ENCODE peak calls at places on chromosome 11, in eight cellular contexts. F, X, I, U, M, N, L and K are unnamed samples. For H3K4me1, the result is how much of the 10 kb centered on the place peaks cover.

GRCh38 chr11:123856444-123856843 is 29.0 kb downstream of the TMEM225 start:
- DNase-seq in F (no peak), X (no peak), I (no peak), U (peak), M (no peak), N (no peak), L (no peak), K (no peak)

GRCh38 chr11:47523491-47524199 is 29.3 kb downstream of the CELF1 start:
- DNase-seq in F (no peak), X (peak), I (no peak), U (peak), M (peak), N (peak), L (no peak), K (no peak)

GRCh38 chr11:109236188-109236587 is 185.8 kb upstream of the C11orf87 start:
- DNase-seq in F (no peak), X (no peak), I (no peak), U (no peak), M (no peak), N (no peak), L (no peak), K (no peak)

GRCh38 chr11:70535191-70535971 is 137.1 kb downstream of the CTTN start:
- DNase-seq in F (no peak), X (no peak), I (peak), U (no peak), M (no peak), N (no peak), L (no peak), K (no peak)

GRCh38 chr11:14124886-14125285 is 162.4 kb downstream of the SPON1 start:
- DNase-seq in F (no peak), X (no peak), I (no peak), U (peak), M (no peak), N (no peak), L (no peak), K (no peak)

GRCh38 chr11:59787816-59788215 is 22.8 kb downstream of the MRPL16 start:
- DNase-seq in F (no peak), X (no peak), I (no peak), U (peak), M (no peak), N (no peak), L (no peak), K (no peak)

GRCh38 chr11:131656839-131657211 is 286.4 kb downstream of the NTM start:
- DNase-seq in F (no peak), X (no peak), I (no peak), U (no peak), M (no peak), N (no peak), L (no peak), K (no peak)

GRCh38 chr11:70073188-70073817 is 4.8 kb upstream of the ANO1 start:
- DNase-seq in F (no peak), X (no peak), I (no peak), U (no peak), M (no peak), N (no peak), L (no peak), K (no peak)

GRCh38 chr11:76588455-76589325 is 81.9 kb downstream of the LRRC32 start:
- DNase-seq in F (no peak), X (no peak), I (peak), U (peak), M (no peak), N (peak), L (no peak), K (no peak)

GRCh38 chr11:68342459-68343158 is 30.2 kb downstream of the LRP5 start:
- DNase-seq in F (peak), X (no peak), I (no peak), U (peak), M (no peak), N (no peak), L (no peak), K (no peak)

GRCh38 chr11:393219-394033 is 583 bp upstream of the PKP3 start:
- DNase-seq in F (peak), X (no peak), I (no peak), U (peak), M (peak), N (no peak), L (no peak), K (no peak)

DNA sequence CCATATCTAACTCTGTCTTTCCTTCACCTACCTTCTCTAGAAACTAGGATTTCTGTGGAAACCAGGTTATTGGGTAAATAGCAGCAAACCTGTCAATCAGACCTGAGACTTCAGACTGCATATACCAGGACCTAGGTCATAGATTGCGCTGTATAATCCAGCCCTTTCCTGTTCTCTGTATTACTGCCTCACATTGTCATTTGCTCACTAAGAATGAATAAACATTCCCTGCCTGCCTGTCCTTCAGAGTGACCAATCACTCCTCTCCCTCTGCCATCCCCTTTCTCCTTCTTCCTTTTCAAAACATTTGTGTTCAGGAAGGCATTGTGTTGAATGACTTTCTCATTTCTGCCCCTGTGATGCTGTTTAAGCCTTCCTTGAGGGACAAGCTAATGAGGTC is 14.1 kb upstream of the FZD4 start:
- DNase-seq in F (no peak), X (no peak), I (no peak), U (no peak), M (no peak), N (no peak), L (no peak), K (no peak)
- H3K4me1 ChIP-seq in F (under half), X (under half), I (under half), U (under half), M (under half), N (under half), L (under half), K (under half)

DNA sequence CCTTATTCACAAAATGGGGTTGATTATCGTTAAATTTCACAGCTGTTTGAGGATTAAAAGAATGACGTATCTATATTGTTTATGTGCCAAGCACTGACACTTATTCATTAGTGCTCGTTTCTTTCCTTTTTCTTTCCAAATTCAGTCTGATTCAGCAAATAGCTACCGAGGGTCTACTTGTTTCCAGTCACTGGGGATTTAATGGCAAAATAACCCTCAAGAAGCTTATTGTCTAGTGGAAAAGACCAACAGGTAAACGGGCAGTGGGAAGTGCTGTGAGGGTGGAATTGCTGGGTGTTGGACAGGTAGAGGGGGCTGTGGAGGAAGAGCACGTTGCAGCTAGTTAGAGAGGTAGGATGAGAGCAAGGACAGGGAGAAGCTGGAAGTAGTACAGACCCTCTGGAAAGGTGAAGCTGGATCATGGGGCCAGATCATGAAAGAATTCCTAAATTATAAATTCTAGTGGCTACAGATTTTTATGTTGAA is 48.3 kb upstream of the BIRC3 start:
- DNase-seq in F (no peak), X (no peak), I (no peak), U (no peak), M (no peak), N (no peak), L (no peak), K (no peak)
- H3K4me3 ChIP-seq in F (peak), X (peak), I (peak), U (peak), M (peak), N (peak), L (peak), K (peak)

GRCh38 chr11:2767071-2767470 is 67.3 kb upstream of the KCNQ1OT1 start:
- DNase-seq in F (no peak), X (no peak), I (no peak), U (no peak), M (no peak), N (no peak), L (no peak), K (no peak)

GRCh38 chr11:2769779-2770555 is 70.2 kb upstream of the KCNQ1OT1 start:
- DNase-seq in F (no peak), X (no peak), I (peak), U (no peak), M (no peak), N (no peak), L (peak), K (no peak)

GRCh38 chr11:2769409-2769778 is 69.6 kb upstream of the KCNQ1OT1 start:
- DNase-seq in F (no peak), X (no peak), I (no peak), U (no peak), M (no peak), N (no peak), L (no peak), K (no peak)

GRCh38 chr11:2767751-2768150 is 68.0 kb upstream of the KCNQ1OT1 start:
- DNase-seq in F (no peak), X (no peak), I (peak), U (no peak), M (no peak), N (no peak), L (no peak), K (no peak)

DNA sequence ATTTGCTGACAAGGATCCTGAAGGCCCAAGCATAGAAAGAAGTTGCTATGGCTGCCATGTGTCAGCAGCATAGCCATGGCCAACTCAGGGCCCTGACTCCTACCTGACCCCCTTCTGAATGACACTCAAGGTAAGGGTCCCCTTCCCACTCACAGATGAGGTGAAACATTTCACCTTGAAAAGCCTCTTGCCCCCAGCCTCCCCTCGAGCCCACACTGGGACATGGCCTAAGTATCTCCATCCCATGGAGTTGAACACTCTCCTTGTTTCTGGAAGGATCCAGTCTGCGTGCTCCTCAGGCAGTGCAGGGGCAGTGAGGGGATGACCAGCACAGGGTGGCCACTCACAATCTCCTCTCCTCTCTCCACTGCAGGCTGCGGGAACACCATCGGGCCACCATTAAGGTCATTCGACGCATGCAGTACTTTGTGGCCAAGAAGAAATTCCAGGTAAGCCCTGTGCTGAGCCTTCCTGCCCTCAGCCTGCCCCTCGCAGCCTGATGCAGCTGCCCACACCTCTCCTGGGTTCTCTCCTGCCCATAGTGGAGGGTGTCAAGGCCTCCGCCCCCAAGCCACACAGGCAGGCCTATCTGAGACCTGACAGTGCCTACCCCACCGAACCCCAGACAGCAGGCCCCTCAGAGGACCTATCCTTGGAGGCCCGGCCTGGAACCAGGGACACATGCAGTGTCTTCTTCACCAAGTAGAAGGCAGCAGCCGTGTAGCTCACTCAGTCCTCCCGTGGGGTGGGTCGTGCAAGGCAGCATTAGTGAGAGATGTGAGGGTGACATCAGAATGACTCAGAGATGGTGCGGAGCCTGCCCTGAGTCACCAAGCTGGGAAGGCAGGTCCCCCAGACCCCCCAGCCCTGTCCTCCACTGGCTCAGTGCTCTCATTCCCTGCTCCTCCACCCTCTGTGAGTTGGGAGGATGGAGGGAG is 68.9 kb upstream of the KCNQ1OT1 start:
- DNase-seq in F (peak), X (no peak), I (peak), U (peak), M (peak), N (no peak), L (no peak), K (no peak)
- H3K4me1 ChIP-seq in F (under half), X (under half), I (under half), U (under half), M (under half), N (under half), L (under half), K (under half)

GRCh38 chr11:9092085-9092484 is 686 bp upstream of the SCUBE2 start:
- DNase-seq in F (no peak), X (no peak), I (no peak), U (no peak), M (no peak), N (no peak), L (no peak), K (no peak)
- H3K4me3 ChIP-seq in F (no peak), X (no peak), I (no peak), U (no peak), M (peak), N (no peak), L (no peak), K (no peak)

GRCh38 chr11:67240575-67241389 is 25.5 kb upstream of the GRK2 start:
- DNase-seq in F (no peak), X (peak), I (peak), U (peak), M (peak), N (peak), L (peak), K (peak)
- H3K4me1 ChIP-seq in F (under half), X (under half), I (under half), U (under half), M (under half), N (under half), L (under half), K (under half)

DNA sequence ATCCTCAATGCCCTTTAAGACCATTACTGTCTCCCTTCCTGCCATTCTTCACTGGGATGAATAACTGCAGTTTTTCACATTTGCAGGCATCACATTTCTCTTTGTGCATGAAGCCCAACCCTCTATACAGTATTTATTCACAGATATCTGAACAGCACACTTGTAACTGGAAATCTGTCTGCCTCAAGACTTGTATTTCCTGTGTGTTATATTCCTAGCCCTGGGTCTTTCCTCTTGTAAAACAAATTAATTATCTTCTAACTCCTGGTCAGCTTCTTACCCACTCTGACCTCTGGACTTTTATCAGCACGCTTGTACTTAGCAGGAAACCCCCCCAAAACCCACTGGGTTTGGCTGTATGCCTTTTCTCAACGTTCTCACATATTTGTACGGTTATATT is 2.0 kb downstream of the CSRP3 start:
- DNase-seq in F (no peak), X (no peak), I (no peak), U (no peak), M (no peak), N (no peak), L (no peak), K (no peak)
- H3K4me3 ChIP-seq in F (no peak), X (no peak), I (no peak), U (no peak), M (no peak), N (no peak), L (no peak), K (no peak)

GRCh38 chr11:19672591-19673206 is 39.9 kb upstream of the NAV2 start:
- DNase-seq in F (no peak), X (no peak), I (no peak), U (no peak), M (no peak), N (no peak), L (no peak), K (no peak)
- H3K4me1 ChIP-seq in F (under half), X (under half), I (under half), U (half or more), M (under half), N (under half), L (under half), K (under half)